ENCODE peak calls at places on chromosome 6, in ten cellular contexts. One of them, this sample, is unnamed.

GRCh38 chr6:11659757-11660156 is 118.8 kb downstream of the ADTRP start:
- DNase-seq in MCF 10A: no peak
- DNase-seq in activated B cell treated with CpG ODN at 0.5 μM for 24 hours: no peak
- DNase-seq in epithelial cell of proximal tubule: no peak
- DNase-seq in foreskin fibroblast: no peak
- DNase-seq in pancreas: no peak
- DNase-seq in mesothelial cell of epicardium: no peak
- DNase-seq in endothelial cell of umbilical vein: no peak
- DNase-seq in CD4-positive, alpha-beta T cell: no peak
- DNase-seq in neural progenitor cell: no peak
- DNase-seq in this sample: no peak

GRCh38 chr6:31972709-31973350 is 892 bp upstream of the DXO start:
- DNase-seq in foreskin fibroblast: peak; percentile 41
- DNase-seq in endothelial cell of umbilical vein: peak; percentile 23
- DNase-seq in neural progenitor cell: no peak
- DNase-seq in epithelial cell of proximal tubule: no peak
- DNase-seq in CD4-positive, alpha-beta T cell: no peak
- DNase-seq in activated B cell treated with CpG ODN at 0.5 μM for 24 hours: no peak
- DNase-seq in mesothelial cell of epicardium: no peak
- DNase-seq in pancreas: no peak
- DNase-seq in MCF 10A: no peak
- DNase-seq in this sample: no peak

GRCh38 chr6:83514877-83515466 is 2.6 kb downstream of the PRSS35 start:
- DNase-seq in epithelial cell of proximal tubule: peak; percentile 20
- DNase-seq in mesothelial cell of epicardium: no peak
- DNase-seq in CD4-positive, alpha-beta T cell: no peak
- DNase-seq in endothelial cell of umbilical vein: peak; percentile 75
- DNase-seq in foreskin fibroblast: peak; percentile 55
- DNase-seq in MCF 10A: peak; percentile 71
- DNase-seq in neural progenitor cell: peak; percentile 67
- DNase-seq in pancreas: peak; percentile 49
- DNase-seq in activated B cell treated with CpG ODN at 0.5 μM for 24 hours: no peak
- DNase-seq in this sample: no peak

GRCh38 chr6:35972471-35972985 is 51.6 kb upstream of the SRPK1 start:
- DNase-seq in pancreas: no peak
- DNase-seq in neural progenitor cell: peak; percentile 71
- DNase-seq in endothelial cell of umbilical vein: no peak
- DNase-seq in mesothelial cell of epicardium: no peak
- DNase-seq in MCF 10A: no peak
- DNase-seq in CD4-positive, alpha-beta T cell: no peak
- DNase-seq in activated B cell treated with CpG ODN at 0.5 μM for 24 hours: no peak
- DNase-seq in epithelial cell of proximal tubule: no peak
- DNase-seq in foreskin fibroblast: no peak
- DNase-seq in this sample: no peak

GRCh38 chr6:14986370-14986769 is 259.5 kb upstream of the JARID2 start:
- DNase-seq in neural progenitor cell: no peak
- DNase-seq in CD4-positive, alpha-beta T cell: no peak
- DNase-seq in MCF 10A: no peak
- DNase-seq in endothelial cell of umbilical vein: no peak
- DNase-seq in pancreas: no peak
- DNase-seq in mesothelial cell of epicardium: no peak
- DNase-seq in epithelial cell of proximal tubule: no peak
- DNase-seq in foreskin fibroblast: no peak
- DNase-seq in activated B cell treated with CpG ODN at 0.5 μM for 24 hours: no peak
- DNase-seq in this sample: no peak

GRCh38 chr6:122653094-122653493 is 42.9 kb downstream of the PKIB start:
- DNase-seq in endothelial cell of umbilical vein: no peak
- DNase-seq in activated B cell treated with CpG ODN at 0.5 μM for 24 hours: no peak
- DNase-seq in mesothelial cell of epicardium: no peak
- DNase-seq in neural progenitor cell: no peak
- DNase-seq in epithelial cell of proximal tubule: peak; percentile 90
- DNase-seq in foreskin fibroblast: peak; percentile 0
- DNase-seq in pancreas: no peak
- DNase-seq in MCF 10A: peak; percentile 63
- DNase-seq in CD4-positive, alpha-beta T cell: no peak
- DNase-seq in this sample: no peak

GRCh38 chr6:15153191-15153590 is 92.7 kb upstream of the JARID2 start:
- DNase-seq in endothelial cell of umbilical vein: no peak
- DNase-seq in foreskin fibroblast: no peak
- DNase-seq in neural progenitor cell: no peak
- DNase-seq in activated B cell treated with CpG ODN at 0.5 μM for 24 hours: no peak
- DNase-seq in mesothelial cell of epicardium: no peak
- DNase-seq in CD4-positive, alpha-beta T cell: no peak
- DNase-seq in MCF 10A: no peak
- DNase-seq in epithelial cell of proximal tubule: no peak
- DNase-seq in pancreas: no peak
- DNase-seq in this sample: no peak

GRCh38 chr6:161367472-161367871 is 93.6 kb upstream of the AGPAT4 start:
- DNase-seq in endothelial cell of umbilical vein: no peak
- DNase-seq in epithelial cell of proximal tubule: no peak
- DNase-seq in foreskin fibroblast: no peak
- DNase-seq in activated B cell treated with CpG ODN at 0.5 μM for 24 hours: no peak
- DNase-seq in pancreas: no peak
- DNase-seq in MCF 10A: no peak
- DNase-seq in CD4-positive, alpha-beta T cell: no peak
- DNase-seq in mesothelial cell of epicardium: no peak
- DNase-seq in neural progenitor cell: no peak
- DNase-seq in this sample: no peak

GRCh38 chr6:2099870-2100269 is 145.5 kb downstream of the GMDS start:
- DNase-seq in endothelial cell of umbilical vein: no peak
- DNase-seq in neural progenitor cell: no peak
- DNase-seq in mesothelial cell of epicardium: no peak
- DNase-seq in foreskin fibroblast: no peak
- DNase-seq in pancreas: no peak
- DNase-seq in epithelial cell of proximal tubule: no peak
- DNase-seq in activated B cell treated with CpG ODN at 0.5 μM for 24 hours: no peak
- DNase-seq in MCF 10A: no peak
- DNase-seq in CD4-positive, alpha-beta T cell: no peak
- DNase-seq in this sample: no peak

GRCh38 chr6:32194825-32195651 is 2.6 kb upstream of the GPSM3 start:
- DNase-seq in CD4-positive, alpha-beta T cell: no peak
- DNase-seq in pancreas: peak; percentile 61
- DNase-seq in activated B cell treated with CpG ODN at 0.5 μM for 24 hours: no peak
- DNase-seq in mesothelial cell of epicardium: no peak
- DNase-seq in neural progenitor cell: peak; percentile 53
- DNase-seq in MCF 10A: peak; percentile 58
- DNase-seq in foreskin fibroblast: peak; percentile 45
- DNase-seq in epithelial cell of proximal tubule: no peak
- DNase-seq in endothelial cell of umbilical vein: peak; percentile 67
- DNase-seq in this sample: no peak

GRCh38 chr6:155528982-155529453 is 73.4 kb upstream of the NOX3 start:
- DNase-seq in epithelial cell of proximal tubule: peak; percentile 76
- DNase-seq in endothelial cell of umbilical vein: peak; percentile 95
- DNase-seq in mesothelial cell of epicardium: no peak
- DNase-seq in MCF 10A: peak; percentile 85
- DNase-seq in CD4-positive, alpha-beta T cell: no peak
- DNase-seq in foreskin fibroblast: peak; percentile 90
- DNase-seq in activated B cell treated with CpG ODN at 0.5 μM for 24 hours: no peak
- DNase-seq in pancreas: no peak
- DNase-seq in neural progenitor cell: no peak
- DNase-seq in this sample: peak; percentile 72

GRCh38 chr6:143647712-143648111 is 30.1 kb upstream of the PHACTR2 start:
- DNase-seq in epithelial cell of proximal tubule: no peak
- DNase-seq in pancreas: no peak
- DNase-seq in endothelial cell of umbilical vein: no peak
- DNase-seq in MCF 10A: no peak
- DNase-seq in activated B cell treated with CpG ODN at 0.5 μM for 24 hours: no peak
- DNase-seq in CD4-positive, alpha-beta T cell: no peak
- DNase-seq in neural progenitor cell: no peak
- DNase-seq in foreskin fibroblast: no peak
- DNase-seq in mesothelial cell of epicardium: no peak
- DNase-seq in this sample: no peak

GRCh38 chr6:143468026-143468425 is 17.4 kb downstream of the PEX3 start:
- DNase-seq in neural progenitor cell: no peak
- DNase-seq in foreskin fibroblast: no peak
- DNase-seq in mesothelial cell of epicardium: no peak
- DNase-seq in MCF 10A: no peak
- DNase-seq in endothelial cell of umbilical vein: no peak
- DNase-seq in epithelial cell of proximal tubule: no peak
- DNase-seq in CD4-positive, alpha-beta T cell: no peak
- DNase-seq in pancreas: no peak
- DNase-seq in activated B cell treated with CpG ODN at 0.5 μM for 24 hours: no peak
- DNase-seq in this sample: no peak

GRCh38 chr6:91691449-91691848 is 1104.6 kb upstream of the MAP3K7 start:
- DNase-seq in epithelial cell of proximal tubule: peak; percentile 90
- DNase-seq in mesothelial cell of epicardium: no peak
- DNase-seq in neural progenitor cell: no peak
- DNase-seq in CD4-positive, alpha-beta T cell: no peak
- DNase-seq in foreskin fibroblast: no peak
- DNase-seq in endothelial cell of umbilical vein: no peak
- DNase-seq in activated B cell treated with CpG ODN at 0.5 μM for 24 hours: no peak
- DNase-seq in pancreas: no peak
- DNase-seq in MCF 10A: no peak
- DNase-seq in this sample: no peak

GRCh38 chr6:168089186-168090063 is 10.4 kb upstream of the FRMD1 start:
- DNase-seq in foreskin fibroblast: no peak
- DNase-seq in neural progenitor cell: no peak
- DNase-seq in CD4-positive, alpha-beta T cell: no peak
- DNase-seq in activated B cell treated with CpG ODN at 0.5 μM for 24 hours: no peak
- DNase-seq in epithelial cell of proximal tubule: no peak
- DNase-seq in MCF 10A: no peak
- DNase-seq in pancreas: no peak
- DNase-seq in endothelial cell of umbilical vein: no peak
- DNase-seq in mesothelial cell of epicardium: no peak
- DNase-seq in this sample: no peak

GRCh38 chr6:148440877-148441453 is 98.3 kb downstream of the SASH1 start:
- DNase-seq in MCF 10A: peak; percentile 95
- DNase-seq in foreskin fibroblast: peak; percentile 94
- DNase-seq in activated B cell treated with CpG ODN at 0.5 μM for 24 hours: no peak
- DNase-seq in epithelial cell of proximal tubule: peak; percentile 85
- DNase-seq in CD4-positive, alpha-beta T cell: no peak
- DNase-seq in endothelial cell of umbilical vein: peak; percentile 86
- DNase-seq in mesothelial cell of epicardium: peak; percentile 59
- DNase-seq in neural progenitor cell: peak; percentile 60
- DNase-seq in pancreas: peak; percentile 51
- DNase-seq in this sample: no peak

GRCh38 chr6:122803056-122803695 is 14.1 kb downstream of the SMPDL3A start:
- DNase-seq in CD4-positive, alpha-beta T cell: no peak
- DNase-seq in pancreas: no peak
- DNase-seq in foreskin fibroblast: peak; percentile 30
- DNase-seq in MCF 10A: no peak
- DNase-seq in neural progenitor cell: no peak
- DNase-seq in mesothelial cell of epicardium: no peak
- DNase-seq in epithelial cell of proximal tubule: no peak
- DNase-seq in endothelial cell of umbilical vein: no peak
- DNase-seq in activated B cell treated with CpG ODN at 0.5 μM for 24 hours: no peak
- DNase-seq in this sample: no peak

GRCh38 chr6:73604461-73604860 is 49.3 kb downstream of the SLC17A5 start:
- DNase-seq in MCF 10A: no peak
- DNase-seq in activated B cell treated with CpG ODN at 0.5 μM for 24 hours: no peak
- DNase-seq in epithelial cell of proximal tubule: no peak
- DNase-seq in foreskin fibroblast: no peak
- DNase-seq in neural progenitor cell: no peak
- DNase-seq in CD4-positive, alpha-beta T cell: no peak
- DNase-seq in pancreas: no peak
- DNase-seq in endothelial cell of umbilical vein: no peak
- DNase-seq in mesothelial cell of epicardium: no peak
- DNase-seq in this sample: no peak
- TF ChIP-seq CTCF in MCF 10A: no peak
- TF ChIP-seq CTCF in activated B cell treated with CpG ODN at 0.5 μM for 24 hours: no peak
- TF ChIP-seq CTCF in epithelial cell of proximal tubule: no peak
- TF ChIP-seq CTCF in foreskin fibroblast: no peak
- TF ChIP-seq CTCF in neural progenitor cell: no peak
- TF ChIP-seq CTCF in CD4-positive, alpha-beta T cell: no peak
- TF ChIP-seq CTCF in pancreas: no peak
- TF ChIP-seq CTCF in endothelial cell of umbilical vein: no peak
- TF ChIP-seq CTCF in mesothelial cell of epicardium: no peak
- TF ChIP-seq CTCF in this sample: no peak

GRCh38 chr6:134574491-134574890 is 256.6 kb upstream of the SGK1 start:
- DNase-seq in CD4-positive, alpha-beta T cell: no peak
- DNase-seq in foreskin fibroblast: no peak
- DNase-seq in pancreas: no peak
- DNase-seq in mesothelial cell of epicardium: no peak
- DNase-seq in endothelial cell of umbilical vein: no peak
- DNase-seq in epithelial cell of proximal tubule: no peak
- DNase-seq in MCF 10A: no peak
- DNase-seq in neural progenitor cell: no peak
- DNase-seq in activated B cell treated with CpG ODN at 0.5 μM for 24 hours: no peak
- DNase-seq in this sample: no peak

DNA sequence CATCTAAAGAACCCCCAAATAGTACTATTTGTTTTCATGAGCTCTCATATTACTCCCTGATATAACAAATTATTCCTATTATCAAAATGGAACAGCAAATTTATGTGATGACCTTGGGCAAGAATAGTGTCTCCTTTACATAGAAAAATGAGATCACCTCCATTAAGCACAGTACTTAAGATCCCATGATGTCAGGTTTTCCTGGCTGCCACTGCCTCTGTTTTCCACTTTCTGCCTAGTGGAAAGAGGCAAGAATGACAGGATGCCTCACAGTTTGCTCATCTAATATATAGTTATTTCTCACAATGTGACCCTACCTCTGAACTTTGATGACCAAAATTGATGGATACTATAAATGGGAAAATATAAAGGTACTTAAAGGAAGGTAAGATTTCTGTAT is 260.1 kb upstream of the SGK1 start:
- DNase-seq in neural progenitor cell: peak; percentile 6
- DNase-seq in pancreas: no peak
- DNase-seq in foreskin fibroblast: peak; percentile 35
- DNase-seq in mesothelial cell of epicardium: no peak
- DNase-seq in MCF 10A: no peak
- DNase-seq in activated B cell treated with CpG ODN at 0.5 μM for 24 hours: no peak
- DNase-seq in endothelial cell of umbilical vein: peak; percentile 40
- DNase-seq in CD4-positive, alpha-beta T cell: no peak
- DNase-seq in epithelial cell of proximal tubule: no peak
- DNase-seq in this sample: no peak
- TF ChIP-seq CTCF in neural progenitor cell: peak; percentile 18
- TF ChIP-seq CTCF in pancreas: no peak
- TF ChIP-seq CTCF in foreskin fibroblast: peak; percentile 2
- TF ChIP-seq CTCF in mesothelial cell of epicardium: no peak
- TF ChIP-seq CTCF in MCF 10A: no peak
- TF ChIP-seq CTCF in activated B cell treated with CpG ODN at 0.5 μM for 24 hours: no peak
- TF ChIP-seq CTCF in endothelial cell of umbilical vein: peak; percentile 7
- TF ChIP-seq CTCF in CD4-positive, alpha-beta T cell: no peak
- TF ChIP-seq CTCF in epithelial cell of proximal tubule: peak; percentile 42
- TF ChIP-seq CTCF in this sample: no peak

GRCh38 chr6:34074064-34074739 is 71.7 kb downstream of the GRM4 start:
- DNase-seq in CD4-positive, alpha-beta T cell: no peak
- DNase-seq in mesothelial cell of epicardium: no peak
- DNase-seq in epithelial cell of proximal tubule: no peak
- DNase-seq in endothelial cell of umbilical vein: no peak
- DNase-seq in neural progenitor cell: peak; percentile 63
- DNase-seq in activated B cell treated with CpG ODN at 0.5 μM for 24 hours: no peak
- DNase-seq in foreskin fibroblast: no peak
- DNase-seq in pancreas: no peak
- DNase-seq in MCF 10A: no peak
- DNase-seq in this sample: no peak
- TF ChIP-seq CTCF in CD4-positive, alpha-beta T cell: no peak
- TF ChIP-seq CTCF in mesothelial cell of epicardium: no peak
- TF ChIP-seq CTCF in epithelial cell of proximal tubule: no peak
- TF ChIP-seq CTCF in endothelial cell of umbilical vein: no peak
- TF ChIP-seq CTCF in neural progenitor cell: peak; percentile 34
- TF ChIP-seq CTCF in activated B cell treated with CpG ODN at 0.5 μM for 24 hours: no peak
- TF ChIP-seq CTCF in foreskin fibroblast: no peak
- TF ChIP-seq CTCF in pancreas: no peak
- TF ChIP-seq CTCF in MCF 10A: no peak
- TF ChIP-seq CTCF in this sample: no peak

DNA sequence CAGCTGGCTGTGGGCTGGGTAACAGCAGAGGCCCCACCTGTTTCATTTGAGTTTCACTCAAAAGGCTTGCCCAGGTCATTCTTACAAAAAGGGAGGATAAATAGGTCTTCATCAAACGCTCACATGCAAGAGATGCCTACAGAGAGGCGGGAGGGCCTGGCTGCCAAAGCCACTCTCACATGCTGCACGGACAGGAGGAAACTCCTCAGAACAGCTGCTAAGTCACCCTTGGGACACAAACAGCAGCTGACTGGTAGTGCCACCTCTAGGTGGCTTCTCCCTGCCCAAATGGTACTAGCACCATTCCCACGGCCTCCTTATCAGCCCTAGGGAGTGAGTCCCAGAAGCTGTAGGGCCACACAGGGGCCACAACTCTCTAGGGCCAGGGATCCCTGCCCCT is 23.8 kb downstream of the SLC22A23 start:
- DNase-seq in CD4-positive, alpha-beta T cell: no peak
- DNase-seq in pancreas: no peak
- DNase-seq in endothelial cell of umbilical vein: no peak
- DNase-seq in mesothelial cell of epicardium: no peak
- DNase-seq in neural progenitor cell: no peak
- DNase-seq in foreskin fibroblast: no peak
- DNase-seq in MCF 10A: no peak
- DNase-seq in activated B cell treated with CpG ODN at 0.5 μM for 24 hours: no peak
- DNase-seq in epithelial cell of proximal tubule: no peak
- DNase-seq in this sample: no peak
- TF ChIP-seq CTCF in CD4-positive, alpha-beta T cell: no peak
- TF ChIP-seq CTCF in pancreas: no peak
- TF ChIP-seq CTCF in endothelial cell of umbilical vein: no peak
- TF ChIP-seq CTCF in mesothelial cell of epicardium: no peak
- TF ChIP-seq CTCF in neural progenitor cell: no peak
- TF ChIP-seq CTCF in foreskin fibroblast: no peak
- TF ChIP-seq CTCF in MCF 10A: no peak
- TF ChIP-seq CTCF in activated B cell treated with CpG ODN at 0.5 μM for 24 hours: no peak
- TF ChIP-seq CTCF in epithelial cell of proximal tubule: no peak
- TF ChIP-seq CTCF in this sample: no peak